ENCODE peak calls at places on chromosomes 3 and 15, in six cellular contexts. N is PC-9, B is AG09309, M is cardiac muscle cell, K is tibial artery, V is GM23338. H is an unnamed sample.

GRCh38 chr15:64501396-64501716 is 41.0 kb downstream of the ZNF609 start:
- DNase-seq in N (no peak), B (no peak), M (no peak), K (no peak), V (no peak), H (no peak)

GRCh38 chr3:178082508-178082907 is 453.7 kb upstream of the KCNMB2 start:
- DNase-seq in N (no peak), B (no peak), M (no peak), K (no peak), V (no peak), H (no peak)

GRCh38 chr3:184352897-184353545 is 8.4 kb downstream of the CLCN2 start:
- DNase-seq in N (no peak), B (no peak), M (no peak), K (no peak), V (no peak), H (no peak)

GRCh38 chr3:43062556-43063040 is 43.3 kb downstream of the POMGNT2 start:
- DNase-seq in N (no peak), B (no peak), M (peak; percentile 88), K (no peak), V (peak; percentile 33), H (no peak)

GRCh38 chr3:152254031-152254430 is 14.7 kb upstream of the MBNL1 start:
- DNase-seq in N (no peak), B (no peak), M (no peak), K (no peak), V (no peak), H (no peak)

GRCh38 chr3:50627407-50628051 is 10.6 kb downstream of the MAPKAPK3 start:
- DNase-seq in N (peak; percentile 83), B (no peak), M (peak; percentile 35), K (no peak), V (peak; percentile 83), H (no peak)

GRCh38 chr15:82999905-83000671 is 11.4 kb downstream of the C15orf40 start:
- DNase-seq in N (peak; percentile 14), B (no peak), M (peak; percentile 83), K (no peak), V (peak; percentile 75), H (no peak)

GRCh38 chr3:17551333-17551732 is 191.1 kb downstream of the TBC1D5 start:
- DNase-seq in N (no peak), B (no peak), M (no peak), K (no peak), V (no peak), H (no peak)

GRCh38 chr3:182704926-182705325 is 88.4 kb upstream of the ATP11B start:
- DNase-seq in N (no peak), B (no peak), M (no peak), K (no peak), V (peak; percentile 73), H (no peak)

GRCh38 chr15:69627548-69628158 is 175.0 kb downstream of the RPLP1 start:
- DNase-seq in N (no peak), B (no peak), M (no peak), K (no peak), V (no peak), H (no peak)

GRCh38 chr3:51283421-51283820 is 101.7 kb upstream of the MANF start:
- DNase-seq in N (no peak), B (no peak), M (no peak), K (no peak), V (no peak), H (no peak)

GRCh38 chr3:58008140-58009025 is at the start of gene FLNB:
- DNase-seq in N (peak; percentile 71), B (no peak), M (peak; percentile 78), K (peak; percentile 85), V (peak; percentile 86), H (peak; percentile 65)

GRCh38 chr3:62242846-62243245 is 130.5 kb downstream of the FEZF2 start:
- DNase-seq in N (no peak), B (no peak), M (no peak), K (no peak), V (peak; percentile 62), H (no peak)

GRCh38 chr3:48403533-48404439 is 26.1 kb downstream of the PLXNB1 start:
- DNase-seq in N (no peak), B (no peak), M (no peak), K (peak; percentile 68), V (no peak), H (peak; percentile 13)

GRCh38 chr3:86951343-86951742 is 39.6 kb downstream of the VGLL3 start:
- DNase-seq in N (no peak), B (no peak), M (no peak), K (no peak), V (no peak), H (no peak)

GRCh38 chr3:142723665-142723967 is 218 bp upstream of the TRPC1 start:
- DNase-seq in N (no peak), B (no peak), M (no peak), K (no peak), V (no peak), H (no peak)

GRCh38 chr3:44476181-44476599 is 1.3 kb downstream of the ZNF445 start:
- DNase-seq in N (no peak), B (no peak), M (peak; percentile 57), K (no peak), V (no peak), H (no peak)

GRCh38 chr3:117788086-117788485 is 1078.5 kb downstream of the TUSC7 start:
- DNase-seq in N (no peak), B (peak; percentile 32), M (peak; percentile 23), K (peak; percentile 71), V (peak; percentile 44), H (no peak)

GRCh38 chr3:65833761-65834505 is 204.8 kb downstream of the MAGI1 start:
- DNase-seq in N (no peak), B (peak; percentile 34), M (peak; percentile 71), K (no peak), V (no peak), H (no peak)
- TF ChIP-seq CTCF in N (no peak), B (no peak), M (no peak), K (no peak), V (no peak), H (no peak)

DNA sequence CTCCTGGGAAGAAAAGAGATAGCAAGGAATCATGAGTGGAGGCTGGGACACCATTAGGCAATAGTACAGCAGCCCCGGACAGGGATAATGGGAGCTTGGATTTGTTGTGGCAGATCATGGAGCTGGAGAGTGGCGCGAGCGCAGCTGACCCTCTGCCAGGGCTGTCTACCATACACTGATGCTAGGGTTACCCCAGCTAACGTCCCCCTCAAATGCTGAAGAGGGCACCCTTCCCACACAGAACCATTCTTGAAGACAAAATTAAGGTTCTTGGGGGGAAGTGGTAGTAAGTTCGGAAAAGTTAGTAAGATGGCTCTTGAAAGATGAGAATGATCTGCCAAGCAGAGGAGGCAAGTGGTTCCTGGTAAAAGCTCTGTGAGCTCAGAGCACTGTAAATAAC is 61.1 kb downstream of the ST3GAL6 start:
- DNase-seq in N (no peak), B (no peak), M (peak; percentile 47), K (no peak), V (peak; percentile 3), H (no peak)
- TF ChIP-seq CTCF in N (no peak), B (peak; percentile 28), M (peak; percentile 33), K (no peak), V (peak; percentile 44), H (no peak)

GRCh38 chr15:88241461-88241860 is 15.1 kb downstream of the NTRK3 start:
- DNase-seq in N (no peak), B (no peak), M (no peak), K (no peak), V (no peak), H (no peak)
- TF ChIP-seq CTCF in N (no peak), B (no peak), M (no peak), K (no peak), V (no peak), H (no peak)

GRCh38 chr15:89299896-89300295 is 34.7 kb downstream of the POLG start:
- DNase-seq in N (no peak), B (peak; percentile 28), M (peak; percentile 65), K (no peak), V (no peak), H (no peak)
- TF ChIP-seq CTCF in N (peak; percentile 38), B (peak; percentile 53), M (peak; percentile 39), K (peak; percentile 34), V (no peak), H (no peak)